ENCODE peak calls at places on chromosomes 13 and 19, in four cellular contexts. G is HepG2, N is K562, W is GM12878. Q is an unnamed sample.

GRCh38 chr13:113491418-113491883 is 940 bp upstream of the DCUN1D2 start:
- DNase-seq in W (no peak), G (no peak), N (peak), Q (peak)

GRCh38 chr19:24057144-24057543 is 29.8 kb upstream of the ZNF254 start:
- DNase-seq in W (no peak), G (no peak), N (no peak), Q (no peak)

GRCh38 chr13:114263590-114263989 is 17.8 kb upstream of the UPF3A start:
- DNase-seq in W (peak), N (no peak), G (no peak), Q (no peak)

GRCh38 chr13:95075506-95075905 is 225.7 kb downstream of the ABCC4 start:
- DNase-seq in G (no peak), N (no peak), W (no peak), Q (no peak)

GRCh38 chr19:42150940-42151339 is 18.7 kb upstream of the POU2F2 start:
- DNase-seq in G (no peak), N (no peak), W (no peak), Q (no peak)

GRCh38 chr13:82803341-82803740 is 1078.9 kb downstream of the SLITRK1 start:
- DNase-seq in N (no peak), W (no peak), G (no peak), Q (no peak)

GRCh38 chr13:77565635-77566034 is 30.1 kb downstream of the SCEL start:
- DNase-seq in N (peak), G (peak), W (no peak), Q (peak)

GRCh38 chr13:84126671-84127171 is 244.4 kb upstream of the SLITRK1 start:
- DNase-seq in G (no peak), N (no peak), W (peak), Q (no peak)

GRCh38 chr13:44921931-44922758 is 67.1 kb downstream of the NUFIP1 start:
- DNase-seq in W (no peak), G (peak), N (no peak), Q (no peak)

GRCh38 chr13:92807343-92807742 is 419.3 kb upstream of the GPC6 start:
- DNase-seq in G (no peak), N (no peak), W (no peak), Q (no peak)

GRCh38 chr13:37647038-37647650 is 48.6 kb upstream of the POSTN start:
- DNase-seq in W (no peak), G (no peak), N (no peak), Q (no peak)

GRCh38 chr19:37519890-37520289 is 13.2 kb downstream of the ZNF793 start:
- DNase-seq in N (no peak), G (no peak), W (no peak), Q (no peak)

GRCh38 chr13:57644106-57644505 is 12.6 kb downstream of the PCDH17 start:
- DNase-seq in G (no peak), N (no peak), W (no peak), Q (no peak)

GRCh38 chr13:100519626-100520025 is 69.0 kb downstream of the GGACT start:
- DNase-seq in W (no peak), N (no peak), G (no peak), Q (no peak)

GRCh38 chr13:38664920-38665319 is 22.0 kb upstream of the FREM2 start:
- DNase-seq in G (no peak), N (no peak), W (no peak), Q (no peak)

GRCh38 chr13:38662362-38662761 is 24.5 kb upstream of the FREM2 start:
- DNase-seq in N (no peak), W (no peak), G (no peak), Q (peak)

GRCh38 chr13:38656699-38657098 is 30.2 kb upstream of the FREM2 start:
- DNase-seq in N (no peak), W (no peak), G (no peak), Q (no peak)

GRCh38 chr13:38657191-38657590 is 29.7 kb upstream of the FREM2 start:
- DNase-seq in W (no peak), N (no peak), G (no peak), Q (no peak)

GRCh38 chr13:38661276-38661675 is 25.6 kb upstream of the FREM2 start:
- DNase-seq in G (no peak), N (no peak), W (no peak), Q (no peak)
- TF ChIP-seq FOXM1 in G (no peak), N (no peak), W (no peak), Q (no peak)

GRCh38 chr13:66661336-66661735 is 568.8 kb downstream of the PCDH9 start:
- DNase-seq in G (no peak), N (no peak), W (no peak), Q (no peak)

GRCh38 chr13:66656050-66656449 is 574.1 kb downstream of the PCDH9 start:
- DNase-seq in W (no peak), N (no peak), G (no peak), Q (no peak)

GRCh38 chr13:66659291-66660012 is 570.7 kb downstream of the PCDH9 start:
- DNase-seq in N (no peak), G (no peak), W (no peak), Q (no peak)

GRCh38 chr13:66660013-66660804 is 569.9 kb downstream of the PCDH9 start:
- DNase-seq in W (no peak), G (no peak), N (no peak), Q (peak)

DNA sequence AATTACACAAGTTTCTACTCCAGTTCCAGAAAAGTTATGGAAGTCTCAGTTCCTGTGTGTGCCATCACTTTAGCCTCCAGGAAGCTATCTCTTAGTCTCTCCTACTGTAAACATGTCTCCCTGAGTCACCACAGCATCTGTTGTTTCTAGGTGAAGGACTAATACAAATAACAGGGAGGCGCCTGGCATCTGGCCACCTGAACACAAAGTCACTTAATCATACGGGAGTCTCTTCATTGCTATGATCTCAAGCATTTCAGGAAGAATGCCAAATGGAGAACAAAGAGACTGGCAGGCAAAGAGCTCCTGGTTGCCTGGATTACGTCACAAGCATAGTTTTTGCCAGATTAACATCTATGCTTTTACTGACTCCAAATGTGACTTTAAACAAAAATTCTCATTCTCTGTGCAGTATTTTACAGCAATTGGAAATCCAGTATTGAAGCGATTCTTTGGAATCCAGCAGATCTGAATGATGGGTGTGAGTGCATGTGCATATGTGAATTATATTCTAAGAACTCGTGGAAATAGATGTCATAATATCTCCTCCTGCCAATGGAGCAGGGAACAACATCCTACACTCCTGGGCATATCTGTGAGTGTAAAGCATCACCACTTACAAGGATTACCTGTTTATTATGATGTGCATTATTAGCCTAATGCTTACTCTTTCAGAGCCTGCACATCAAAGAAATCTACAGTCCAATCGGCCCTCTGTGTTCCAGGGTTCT is 572.8 kb downstream of the PCDH9 start:
- DNase-seq in G (peak), W (no peak), N (no peak), Q (no peak)
- TF ChIP-seq BHLHE40 in G (no peak), W (no peak), N (no peak), Q (no peak)

DNA sequence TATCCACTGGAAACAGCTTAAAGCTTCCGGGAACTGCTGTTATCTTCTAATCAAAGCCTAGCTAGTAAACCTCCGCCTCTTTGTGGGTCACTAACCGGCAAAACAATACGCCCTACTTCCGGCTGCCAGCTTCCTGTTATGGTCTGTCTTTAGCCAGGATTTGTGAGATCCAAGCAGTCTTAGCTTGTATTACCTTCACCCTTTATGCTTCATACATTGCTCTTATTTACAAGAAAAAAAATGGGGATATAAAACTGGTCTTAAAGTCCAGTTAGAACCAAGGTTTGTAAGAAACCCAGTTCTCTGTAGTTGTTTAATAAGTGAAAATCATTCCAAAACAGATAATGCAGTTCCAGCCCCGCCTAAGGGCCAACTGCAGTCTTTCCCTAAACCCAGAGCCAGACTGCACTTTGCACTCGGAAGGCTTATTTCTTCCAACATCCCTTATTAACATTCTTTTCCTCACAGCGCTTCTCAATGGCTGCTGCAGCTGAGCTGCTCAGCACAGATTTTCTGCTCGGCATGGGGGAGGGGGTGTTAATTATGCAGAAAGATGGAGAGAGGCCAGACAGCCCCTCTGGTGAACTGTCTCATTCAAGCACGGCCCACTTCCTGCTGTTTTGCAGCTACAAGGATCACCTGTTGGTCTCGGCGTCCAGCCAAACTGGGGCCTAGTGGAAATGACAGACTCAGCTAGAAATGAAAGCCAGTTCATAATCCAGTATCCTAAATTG is 368.4 kb downstream of the KLF12 start:
- DNase-seq in N (peak), G (peak), W (no peak), Q (peak)
- TF ChIP-seq FOXM1 in N (no peak), G (no peak), W (no peak), Q (no peak)

GRCh38 chr19:50794074-50794777 is 4.0 kb downstream of the ACP4 start:
- DNase-seq in N (peak), W (no peak), G (no peak), Q (no peak)
- TF ChIP-seq BHLHE40 in N (no peak), W (no peak), G (no peak), Q (no peak)

GRCh38 chr13:46839399-46839798 is 42.4 kb upstream of the ESD start:
- DNase-seq in W (no peak), N (no peak), G (no peak), Q (no peak)
- TF ChIP-seq FOXM1 in W (no peak), N (no peak), G (no peak), Q (no peak)

GRCh38 chr19:33435706-33436359 is 62.3 kb downstream of the CEBPG start:
- DNase-seq in G (no peak), W (no peak), N (no peak), Q (no peak)

GRCh38 chr19:33438987-33439781 is 65.7 kb downstream of the CEBPG start:
- DNase-seq in W (no peak), G (no peak), N (no peak), Q (no peak)

GRCh38 chr19:33436360-33437345 is 63.1 kb downstream of the CEBPG start:
- DNase-seq in G (no peak), N (no peak), W (no peak), Q (no peak)

GRCh38 chr19:33438016-33438671 is 64.6 kb downstream of the CEBPG start:
- DNase-seq in W (no peak), G (no peak), N (no peak), Q (no peak)

GRCh38 chr19:33437351-33438015 is 64.0 kb downstream of the CEBPG start:
- DNase-seq in N (no peak), W (no peak), G (no peak), Q (no peak)
- TF ChIP-seq BHLHE40 in N (no peak), W (no peak), G (no peak), Q (no peak)

GRCh38 chr13:106401081-106401480 is 134.4 kb downstream of the EFNB2 start:
- DNase-seq in G (no peak), W (no peak), N (no peak), Q (no peak)
- TF ChIP-seq FOXM1 in G (no peak), W (no peak), N (no peak), Q (no peak)

GRCh38 chr19:8463343-8463742 is 18.6 kb downstream of the HNRNPM start:
- DNase-seq in W (no peak), G (no peak), N (no peak), Q (no peak)
- TF ChIP-seq BHLHE40 in W (no peak), G (no peak), N (no peak), Q (no peak)

DNA sequence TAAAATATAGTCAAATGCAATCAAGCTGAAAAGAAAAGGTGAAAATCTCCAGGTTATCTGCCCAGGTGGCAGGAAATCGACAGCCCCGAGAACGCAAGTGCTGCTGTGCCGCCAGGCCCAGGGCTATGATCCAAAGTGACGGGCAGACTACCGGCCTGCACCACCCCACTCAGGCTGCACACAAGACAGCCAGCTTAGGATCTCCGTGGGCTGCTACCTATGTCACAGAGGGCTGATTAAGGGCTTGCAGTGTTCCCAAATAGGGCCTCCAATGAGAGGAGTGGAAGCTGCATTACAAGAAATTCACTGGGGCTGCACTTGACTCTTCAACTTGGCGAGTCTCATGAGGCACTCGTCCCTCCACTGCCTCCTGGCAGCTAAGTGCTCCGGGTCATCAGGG is 121.8 kb downstream of the CRYL1 start:
- DNase-seq in G (no peak), W (no peak), N (no peak), Q (no peak)
- TF ChIP-seq FOXM1 in G (no peak), W (no peak), N (no peak), Q (no peak)

GRCh38 chr13:110319774-110320509 is 12.9 kb downstream of the COL4A2 start:
- DNase-seq in N (no peak), G (no peak), W (no peak), Q (no peak)
- TF ChIP-seq BHLHE40 in N (no peak), G (no peak), W (no peak), Q (no peak)

Q was measured in HEK293T.